ENCODE peak calls at places on chromosomes 13 and 19, in four cellular contexts. R, O, K and Z are unnamed samples.

GRCh38 chr19:36973021-36973843 is 57.1 kb downstream of the ZNF568 start:
- DNase-seq in R (no peak), O (peak; percentile 61), K (peak; percentile 34), Z (peak; percentile 87)

GRCh38 chr13:79686441-79686840 is 205.5 kb downstream of the NDFIP2 start:
- DNase-seq in R (no peak), O (no peak), K (no peak), Z (no peak)

GRCh38 chr13:41458187-41458938 is 1.0 kb downstream of the RGCC start:
- DNase-seq in R (peak; percentile 45), O (no peak), K (peak; percentile 42), Z (peak; percentile 26)

GRCh38 chr13:110346661-110347067 is 39.6 kb downstream of the COL4A2 start:
- DNase-seq in R (no peak), O (no peak), K (no peak), Z (no peak)

GRCh38 chr13:27926644-27927434 is 7.0 kb downstream of the PDX1 start:
- DNase-seq in R (no peak), O (no peak), K (peak; percentile 60), Z (no peak)

GRCh38 chr19:13146763-13147563 is 3.2 kb downstream of the STX10 start:
- DNase-seq in R (no peak), O (no peak), K (no peak), Z (no peak)

GRCh38 chr13:30148791-30149190 is 158.6 kb downstream of the KATNAL1 start:
- DNase-seq in R (no peak), O (no peak), K (no peak), Z (no peak)

GRCh38 chr19:42217522-42218442 is at the start of gene DEDD2:
- DNase-seq in R (peak; percentile 95), O (peak; percentile 97), K (peak; percentile 97), Z (peak; percentile 96)

GRCh38 chr13:77544365-77544764 is 8.9 kb downstream of the SCEL start:
- DNase-seq in R (no peak), O (peak; percentile 46), K (no peak), Z (peak; percentile 72)

GRCh38 chr13:20160346-20161274 is at the start of gene GJA3:
- DNase-seq in R (peak; percentile 25), O (no peak), K (peak; percentile 77), Z (peak; percentile 64)

GRCh38 chr19:850221-850978 is 1.7 kb upstream of the ELANE start:
- DNase-seq in R (no peak), O (peak; percentile 35), K (peak; percentile 42), Z (peak; percentile 93)

GRCh38 chr13:59879281-59879680 is 284.4 kb downstream of the DIAPH3 start:
- DNase-seq in R (no peak), O (no peak), K (no peak), Z (no peak)

GRCh38 chr19:54297759-54298305 is 15.1 kb downstream of the LILRA5 start:
- DNase-seq in R (no peak), O (no peak), K (no peak), Z (no peak)

GRCh38 chr13:62388515-62388914 is 972.9 kb upstream of the PCDH20 start:
- DNase-seq in R (no peak), O (no peak), K (no peak), Z (no peak)

GRCh38 chr19:12606796-12607195 is 3.8 kb downstream of the ZNF490 start:
- DNase-seq in R (no peak), O (no peak), K (no peak), Z (no peak)

GRCh38 chr13:51323824-51324511 is 15.5 kb upstream of the SERPINE3 start:
- DNase-seq in R (no peak), O (no peak), K (no peak), Z (no peak)

GRCh38 chr13:21022056-21022693 is 39.2 kb downstream of the LATS2 start:
- DNase-seq in R (no peak), O (no peak), K (no peak), Z (no peak)

GRCh38 chr19:5145521-5146511 is 176.9 kb downstream of the KDM4B start:
- DNase-seq in R (no peak), O (no peak), K (no peak), Z (peak; percentile 11)

GRCh38 chr19:51799311-51799997 is 4.5 kb downstream of the FPR3 start:
- DNase-seq in R (no peak), O (peak; percentile 96), K (no peak), Z (peak; percentile 89)

GRCh38 chr13:27792393-27793218 is at the start of gene GSX1:
- DNase-seq in R (peak; percentile 75), O (peak; percentile 51), K (peak; percentile 88), Z (peak; percentile 63)

GRCh38 chr19:30049844-30050667 is 108.0 kb downstream of the URI1 start:
- DNase-seq in R (no peak), O (no peak), K (no peak), Z (no peak)

GRCh38 chr13:109646423-109646822 is 140.0 kb downstream of the IRS2 start:
- DNase-seq in R (no peak), O (no peak), K (no peak), Z (no peak)

GRCh38 chr19:13022859-13023636 is 27.8 kb downstream of the NFIX start:
- DNase-seq in R (peak; percentile 52), O (peak; percentile 74), K (peak; percentile 64), Z (peak; percentile 87)

GRCh38 chr13:106917024-106917491 is 349.1 kb upstream of the ARGLU1 start:
- DNase-seq in R (no peak), O (no peak), K (peak; percentile 38), Z (peak; percentile 33)

GRCh38 chr13:38542601-38543000 is 144.3 kb upstream of the FREM2 start:
- DNase-seq in R (no peak), O (no peak), K (no peak), Z (no peak)

GRCh38 chr13:44108345-44108858 is 228.7 kb downstream of the LACC1 start:
- DNase-seq in R (no peak), O (no peak), K (no peak), Z (peak; percentile 32)

GRCh38 chr13:75432045-75432444 is 49.9 kb downstream of the TBC1D4 start:
- DNase-seq in R (no peak), O (no peak), K (no peak), Z (no peak)

GRCh38 chr19:38402623-38402966 is 298 bp upstream of the FAM98C start:
- DNase-seq in R (no peak), O (no peak), K (no peak), Z (no peak)

GRCh38 chr13:27857271-27857670 is 62.5 kb upstream of the PDX1 start:
- DNase-seq in R (no peak), O (no peak), K (no peak), Z (no peak)

GRCh38 chr19:14166448-14166847 is 30.1 kb upstream of the ASF1B start:
- DNase-seq in R (no peak), O (no peak), K (no peak), Z (no peak)

GRCh38 chr13:48942131-48942530 is 33.6 kb upstream of the FNDC3A start:
- DNase-seq in R (no peak), O (peak; percentile 36), K (no peak), Z (no peak)

GRCh38 chr19:23772668-23773063 is 14.0 kb upstream of the ZNF681 start:
- DNase-seq in R (no peak), O (no peak), K (no peak), Z (no peak)

GRCh38 chr19:33772102-33772857 is 24.4 kb upstream of the KCTD15 start:
- DNase-seq in R (no peak), O (no peak), K (no peak), Z (no peak)

GRCh38 chr13:39273953-39274352 is 235.7 kb downstream of the NHLRC3 start:
- DNase-seq in R (peak; percentile 14), O (no peak), K (peak; percentile 38), Z (no peak)

GRCh38 chr19:7926727-7927604 is 1.0 kb upstream of the CTXN1 start:
- DNase-seq in R (no peak), O (no peak), K (no peak), Z (no peak)